ENCODE peak calls at places on chromosomes 11 and 22, in nine cellular contexts. One of them, this sample, is unnamed. For H3K9me3 and H3K36me3, the result is how much of the 10 kb centered on the place peaks cover.

GRCh38 chr11:100821198-100821597 is 134.1 kb downstream of the ARHGAP42 start:
- DNase-seq in sigmoid colon: no peak
- DNase-seq in tibial artery: no peak
- DNase-seq in heart left ventricle: no peak
- DNase-seq in breast epithelium: no peak
- DNase-seq in IMR-90: no peak
- DNase-seq in transverse colon: no peak
- DNase-seq in CD8-positive, alpha-beta T cell: no peak
- DNase-seq in left ventricle myocardium inferior: no peak
- DNase-seq in this sample: no peak

GRCh38 chr22:19747574-19747973 is 13.0 kb upstream of the TBX1 start:
- DNase-seq in transverse colon: no peak
- DNase-seq in sigmoid colon: no peak
- DNase-seq in IMR-90: no peak
- DNase-seq in left ventricle myocardium inferior: no peak
- DNase-seq in CD8-positive, alpha-beta T cell: no peak
- DNase-seq in tibial artery: no peak
- DNase-seq in breast epithelium: no peak
- DNase-seq in heart left ventricle: no peak
- DNase-seq in this sample: no peak

GRCh38 chr22:19178065-19178658 is 374 bp downstream of the SLC25A1 start:
- DNase-seq in IMR-90: peak
- DNase-seq in CD8-positive, alpha-beta T cell: peak
- DNase-seq in breast epithelium: no peak
- DNase-seq in sigmoid colon: peak
- DNase-seq in left ventricle myocardium inferior: peak
- DNase-seq in heart left ventricle: peak
- DNase-seq in transverse colon: peak
- DNase-seq in tibial artery: no peak
- DNase-seq in this sample: peak

GRCh38 chr11:8512547-8512946 is 81.5 kb downstream of the STK33 start:
- DNase-seq in heart left ventricle: no peak
- DNase-seq in transverse colon: no peak
- DNase-seq in tibial artery: no peak
- DNase-seq in CD8-positive, alpha-beta T cell: no peak
- DNase-seq in breast epithelium: no peak
- DNase-seq in IMR-90: no peak
- DNase-seq in sigmoid colon: no peak
- DNase-seq in left ventricle myocardium inferior: no peak
- DNase-seq in this sample: no peak

GRCh38 chr22:49763696-49764095 is 64.0 kb downstream of the BRD1 start:
- DNase-seq in breast epithelium: no peak
- DNase-seq in transverse colon: peak
- DNase-seq in CD8-positive, alpha-beta T cell: no peak
- DNase-seq in IMR-90: no peak
- DNase-seq in heart left ventricle: no peak
- DNase-seq in tibial artery: no peak
- DNase-seq in sigmoid colon: peak
- DNase-seq in left ventricle myocardium inferior: no peak
- DNase-seq in this sample: no peak

GRCh38 chr11:2507212-2507901 is 62.5 kb downstream of the KCNQ1 start:
- DNase-seq in transverse colon: peak
- DNase-seq in sigmoid colon: peak
- DNase-seq in tibial artery: no peak
- DNase-seq in left ventricle myocardium inferior: no peak
- DNase-seq in heart left ventricle: no peak
- DNase-seq in CD8-positive, alpha-beta T cell: no peak
- DNase-seq in IMR-90: no peak
- DNase-seq in breast epithelium: no peak
- DNase-seq in this sample: no peak

GRCh38 chr11:60857378-60858232 is 1.9 kb upstream of the PTGDR2 start:
- DNase-seq in transverse colon: no peak
- DNase-seq in sigmoid colon: no peak
- DNase-seq in left ventricle myocardium inferior: no peak
- DNase-seq in heart left ventricle: no peak
- DNase-seq in IMR-90: peak
- DNase-seq in breast epithelium: no peak
- DNase-seq in CD8-positive, alpha-beta T cell: no peak
- DNase-seq in tibial artery: no peak
- DNase-seq in this sample: no peak

GRCh38 chr22:37077802-37078448 is 26.4 kb downstream of the KCTD17 start:
- DNase-seq in sigmoid colon: no peak
- DNase-seq in breast epithelium: no peak
- DNase-seq in CD8-positive, alpha-beta T cell: peak
- DNase-seq in IMR-90: peak
- DNase-seq in left ventricle myocardium inferior: peak
- DNase-seq in tibial artery: no peak
- DNase-seq in heart left ventricle: peak
- DNase-seq in transverse colon: peak
- DNase-seq in this sample: peak

GRCh38 chr11:14054708-14055107 is 92.2 kb downstream of the SPON1 start:
- DNase-seq in transverse colon: no peak
- DNase-seq in left ventricle myocardium inferior: peak
- DNase-seq in IMR-90: no peak
- DNase-seq in CD8-positive, alpha-beta T cell: no peak
- DNase-seq in heart left ventricle: peak
- DNase-seq in sigmoid colon: no peak
- DNase-seq in tibial artery: peak
- DNase-seq in breast epithelium: peak
- DNase-seq in this sample: no peak

GRCh38 chr22:30444632-30445437 is 19.3 kb downstream of the MTFP1 start:
- DNase-seq in breast epithelium: no peak
- DNase-seq in IMR-90: peak
- DNase-seq in left ventricle myocardium inferior: no peak
- DNase-seq in CD8-positive, alpha-beta T cell: peak
- DNase-seq in heart left ventricle: no peak
- DNase-seq in sigmoid colon: no peak
- DNase-seq in tibial artery: no peak
- DNase-seq in transverse colon: peak
- DNase-seq in this sample: peak

GRCh38 chr11:50073113-50074105 is 40.7 kb downstream of the OR4C45 start:
- DNase-seq in sigmoid colon: no peak
- DNase-seq in heart left ventricle: no peak
- DNase-seq in left ventricle myocardium inferior: no peak
- DNase-seq in IMR-90: no peak
- DNase-seq in CD8-positive, alpha-beta T cell: no peak
- DNase-seq in transverse colon: no peak
- DNase-seq in tibial artery: no peak
- DNase-seq in breast epithelium: no peak
- DNase-seq in this sample: no peak
- H3K9me3 ChIP-seq in sigmoid colon: under half
- H3K9me3 ChIP-seq in heart left ventricle: under half
- H3K9me3 ChIP-seq in left ventricle myocardium inferior: under half
- H3K9me3 ChIP-seq in IMR-90: half or more
- H3K9me3 ChIP-seq in CD8-positive, alpha-beta T cell: under half
- H3K9me3 ChIP-seq in transverse colon: under half
- H3K9me3 ChIP-seq in tibial artery: under half
- H3K9me3 ChIP-seq in breast epithelium: half or more
- H3K9me3 ChIP-seq in this sample: under half

GRCh38 chr11:70326843-70327242 is 56.4 kb downstream of the PPFIA1 start:
- DNase-seq in heart left ventricle: no peak
- DNase-seq in tibial artery: no peak
- DNase-seq in IMR-90: no peak
- DNase-seq in CD8-positive, alpha-beta T cell: no peak
- DNase-seq in sigmoid colon: no peak
- DNase-seq in transverse colon: no peak
- DNase-seq in left ventricle myocardium inferior: no peak
- DNase-seq in breast epithelium: no peak
- DNase-seq in this sample: no peak
- H3K36me3 ChIP-seq in heart left ventricle: half or more
- H3K36me3 ChIP-seq in tibial artery: half or more
- H3K36me3 ChIP-seq in IMR-90: under half
- H3K36me3 ChIP-seq in CD8-positive, alpha-beta T cell: under half
- H3K36me3 ChIP-seq in sigmoid colon: under half
- H3K36me3 ChIP-seq in transverse colon: under half
- H3K36me3 ChIP-seq in left ventricle myocardium inferior: half or more
- H3K36me3 ChIP-seq in breast epithelium: under half
- H3K36me3 ChIP-seq in this sample: half or more

GRCh38 chr22:25956801-25957200 is 212.5 kb upstream of the SEZ6L start:
- DNase-seq in sigmoid colon: no peak
- DNase-seq in IMR-90: no peak
- DNase-seq in tibial artery: no peak
- DNase-seq in heart left ventricle: no peak
- DNase-seq in left ventricle myocardium inferior: no peak
- DNase-seq in breast epithelium: no peak
- DNase-seq in CD8-positive, alpha-beta T cell: no peak
- DNase-seq in transverse colon: no peak
- DNase-seq in this sample: no peak
- H3K9me3 ChIP-seq in sigmoid colon: under half
- H3K9me3 ChIP-seq in IMR-90: under half
- H3K9me3 ChIP-seq in tibial artery: under half
- H3K9me3 ChIP-seq in heart left ventricle: under half
- H3K9me3 ChIP-seq in left ventricle myocardium inferior: under half
- H3K9me3 ChIP-seq in breast epithelium: under half
- H3K9me3 ChIP-seq in CD8-positive, alpha-beta T cell: under half
- H3K9me3 ChIP-seq in transverse colon: under half
- H3K9me3 ChIP-seq in this sample: under half

GRCh38 chr11:70415176-70415575 is 16.8 kb downstream of the CTTN start:
- DNase-seq in IMR-90: peak
- DNase-seq in CD8-positive, alpha-beta T cell: no peak
- DNase-seq in transverse colon: no peak
- DNase-seq in heart left ventricle: no peak
- DNase-seq in sigmoid colon: no peak
- DNase-seq in tibial artery: no peak
- DNase-seq in breast epithelium: no peak
- DNase-seq in left ventricle myocardium inferior: no peak
- DNase-seq in this sample: no peak
- H3K36me3 ChIP-seq in IMR-90: half or more
- H3K36me3 ChIP-seq in CD8-positive, alpha-beta T cell: under half
- H3K36me3 ChIP-seq in transverse colon: under half
- H3K36me3 ChIP-seq in heart left ventricle: half or more
- H3K36me3 ChIP-seq in sigmoid colon: under half
- H3K36me3 ChIP-seq in tibial artery: half or more
- H3K36me3 ChIP-seq in breast epithelium: under half
- H3K36me3 ChIP-seq in left ventricle myocardium inferior: half or more
- H3K36me3 ChIP-seq in this sample: half or more

DNA sequence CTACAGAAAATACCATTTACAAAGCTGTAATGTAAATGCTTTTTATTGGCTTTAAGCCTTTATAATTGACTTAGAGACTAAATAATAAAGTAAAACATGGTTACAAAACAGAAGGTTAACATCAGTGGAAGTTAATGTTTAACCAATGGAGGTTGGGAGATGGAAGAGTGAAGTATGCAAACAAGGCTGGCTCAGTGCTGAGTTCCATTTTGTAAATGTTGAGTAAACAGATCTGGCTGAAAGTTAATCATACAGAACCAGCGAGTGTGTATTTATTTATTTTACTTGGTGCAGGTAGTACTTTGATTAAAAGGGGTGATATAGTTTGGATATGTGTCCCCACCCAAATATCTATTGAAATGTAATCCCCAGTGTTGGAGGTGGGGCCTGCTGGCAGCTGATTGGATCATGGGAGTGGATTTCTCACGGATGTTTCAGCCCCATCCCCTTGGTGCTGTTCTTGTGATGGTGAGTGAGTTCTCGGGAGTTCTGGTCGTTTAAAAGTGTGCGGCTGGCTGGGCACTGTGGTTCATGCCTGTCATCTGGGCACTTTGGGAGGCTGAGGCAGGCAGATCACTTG is 827.4 kb downstream of the OPCML start:
- DNase-seq in left ventricle myocardium inferior: no peak
- DNase-seq in sigmoid colon: no peak
- DNase-seq in tibial artery: no peak
- DNase-seq in CD8-positive, alpha-beta T cell: no peak
- DNase-seq in IMR-90: no peak
- DNase-seq in transverse colon: no peak
- DNase-seq in breast epithelium: no peak
- DNase-seq in heart left ventricle: no peak
- DNase-seq in this sample: no peak
- H3K9me3 ChIP-seq in left ventricle myocardium inferior: under half
- H3K9me3 ChIP-seq in sigmoid colon: under half
- H3K9me3 ChIP-seq in tibial artery: under half
- H3K9me3 ChIP-seq in CD8-positive, alpha-beta T cell: under half
- H3K9me3 ChIP-seq in IMR-90: under half
- H3K9me3 ChIP-seq in transverse colon: under half
- H3K9me3 ChIP-seq in breast epithelium: under half
- H3K9me3 ChIP-seq in heart left ventricle: under half
- H3K9me3 ChIP-seq in this sample: under half

GRCh38 chr11:46492540-46492939 is 101.0 kb upstream of the CHRM4 start:
- DNase-seq in left ventricle myocardium inferior: no peak
- DNase-seq in IMR-90: no peak
- DNase-seq in transverse colon: peak
- DNase-seq in tibial artery: no peak
- DNase-seq in sigmoid colon: peak
- DNase-seq in heart left ventricle: no peak
- DNase-seq in breast epithelium: no peak
- DNase-seq in CD8-positive, alpha-beta T cell: no peak
- DNase-seq in this sample: no peak
- H3K36me3 ChIP-seq in left ventricle myocardium inferior: under half
- H3K36me3 ChIP-seq in IMR-90: under half
- H3K36me3 ChIP-seq in transverse colon: under half
- H3K36me3 ChIP-seq in tibial artery: under half
- H3K36me3 ChIP-seq in sigmoid colon: under half
- H3K36me3 ChIP-seq in heart left ventricle: under half
- H3K36me3 ChIP-seq in breast epithelium: under half
- H3K36me3 ChIP-seq in CD8-positive, alpha-beta T cell: under half
- H3K36me3 ChIP-seq in this sample: under half

This sample was measured in HAP-1.